ENCODE peak calls at places on chromosomes 13 and 19, in eight cellular contexts. Y is OCI-LY7, T is neural progenitor cell, O is hepatocyte, A is SK-N-SH, R is MM.1S, E is PC-3, P is HCT116. X is an unnamed sample.

GRCh38 chr13:78602561-78603239 is 652 bp downstream of the POU4F1 start:
- DNase-seq in Y (peak), T (peak), O (no peak), A (no peak), R (peak), E (no peak), P (no peak), X (peak)

GRCh38 chr13:50123862-50124535 is 108.8 kb downstream of the KCNRG start:
- DNase-seq in Y (no peak), T (peak), O (peak), A (no peak), R (peak), E (peak), P (peak), X (peak)

GRCh38 chr13:80274643-80275042 is 66.3 kb downstream of the SPRY2 start:
- DNase-seq in Y (no peak), T (no peak), O (no peak), A (no peak), R (no peak), E (peak), P (no peak), X (no peak)

GRCh38 chr19:38039966-38040365 is 133.0 kb downstream of the SIPA1L3 start:
- DNase-seq in Y (no peak), T (no peak), O (no peak), A (no peak), R (no peak), E (peak), P (no peak), X (no peak)

GRCh38 chr13:67128148-67128547 is 102.0 kb downstream of the PCDH9 start:
- DNase-seq in Y (no peak), T (no peak), O (no peak), A (no peak), R (no peak), E (no peak), P (no peak), X (no peak)

GRCh38 chr19:46670874-46671273 is 9.9 kb upstream of the DACT3 start:
- DNase-seq in Y (peak), T (no peak), O (no peak), A (no peak), R (no peak), E (peak), P (no peak), X (no peak)

GRCh38 chr13:102911336-102911735 is 65.5 kb downstream of the ERCC5 start:
- DNase-seq in Y (no peak), T (no peak), O (peak), A (no peak), R (no peak), E (peak), P (no peak), X (no peak)

GRCh38 chr13:73412933-73413332 is 354.1 kb downstream of the KLF5 start:
- DNase-seq in Y (no peak), T (no peak), O (no peak), A (no peak), R (no peak), E (peak), P (peak), X (no peak)

DNA sequence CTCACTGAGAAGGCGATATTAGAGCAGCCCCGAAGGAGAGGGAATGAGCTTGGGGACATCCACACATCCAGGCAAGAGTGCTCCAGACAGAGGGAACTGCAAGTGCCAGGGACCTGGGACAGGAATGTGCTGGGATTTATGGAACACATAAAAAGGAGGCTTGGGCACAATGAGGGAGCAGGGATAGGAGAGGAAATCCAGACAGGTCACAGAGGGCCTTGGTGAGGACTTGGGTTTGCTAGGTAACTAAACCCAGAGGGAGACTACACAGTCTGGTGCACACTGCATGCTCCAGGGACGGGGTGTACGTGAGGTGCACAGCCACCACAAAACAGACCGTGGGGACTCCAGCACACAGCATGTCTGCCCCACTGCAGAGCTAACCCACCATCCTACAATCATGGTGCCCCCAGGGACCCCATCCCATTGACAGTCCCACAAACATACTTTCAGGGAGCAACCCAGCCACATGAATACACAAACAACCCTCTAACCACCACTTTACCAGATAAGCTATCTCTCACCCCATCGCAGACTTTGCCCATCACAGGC is 5.6 kb upstream of the ZFP36 start:
- DNase-seq in Y (peak), T (no peak), O (peak), A (no peak), R (no peak), E (no peak), P (no peak), X (no peak)
- TF ChIP-seq EZH2phosphoT487 in Y (no peak), T (no peak), O (no peak), A (no peak), R (no peak), E (no peak), P (no peak), X (no peak)

GRCh38 chr13:28750187-28751045 is 31.6 kb upstream of the SLC46A3 start:
- DNase-seq in Y (no peak), T (no peak), O (no peak), A (no peak), R (no peak), E (peak), P (no peak), X (no peak)
- TF ChIP-seq EZH2phosphoT487 in Y (no peak), T (no peak), O (no peak), A (no peak), R (no peak), E (no peak), P (no peak), X (no peak)

GRCh38 chr19:4974855-4975469 is 6.0 kb downstream of the KDM4B start:
- DNase-seq in Y (no peak), T (no peak), O (no peak), A (no peak), R (no peak), E (no peak), P (no peak), X (no peak)

GRCh38 chr19:4979211-4979807 is 10.4 kb downstream of the KDM4B start:
- DNase-seq in Y (no peak), T (no peak), O (no peak), A (peak), R (no peak), E (no peak), P (no peak), X (no peak)

GRCh38 chr19:4977299-4978174 is 8.6 kb downstream of the KDM4B start:
- DNase-seq in Y (no peak), T (no peak), O (no peak), A (peak), R (no peak), E (no peak), P (no peak), X (no peak)

GRCh38 chr19:4980087-4980486 is 11.2 kb downstream of the KDM4B start:
- DNase-seq in Y (no peak), T (no peak), O (no peak), A (peak), R (no peak), E (no peak), P (no peak), X (no peak)

GRCh38 chr19:4976412-4977298 is 7.7 kb downstream of the KDM4B start:
- DNase-seq in Y (no peak), T (peak), O (peak), A (peak), R (no peak), E (peak), P (no peak), X (peak)
- TF ChIP-seq EZH2phosphoT487 in Y (no peak), T (no peak), O (no peak), A (no peak), R (no peak), E (no peak), P (no peak), X (no peak)

DNA sequence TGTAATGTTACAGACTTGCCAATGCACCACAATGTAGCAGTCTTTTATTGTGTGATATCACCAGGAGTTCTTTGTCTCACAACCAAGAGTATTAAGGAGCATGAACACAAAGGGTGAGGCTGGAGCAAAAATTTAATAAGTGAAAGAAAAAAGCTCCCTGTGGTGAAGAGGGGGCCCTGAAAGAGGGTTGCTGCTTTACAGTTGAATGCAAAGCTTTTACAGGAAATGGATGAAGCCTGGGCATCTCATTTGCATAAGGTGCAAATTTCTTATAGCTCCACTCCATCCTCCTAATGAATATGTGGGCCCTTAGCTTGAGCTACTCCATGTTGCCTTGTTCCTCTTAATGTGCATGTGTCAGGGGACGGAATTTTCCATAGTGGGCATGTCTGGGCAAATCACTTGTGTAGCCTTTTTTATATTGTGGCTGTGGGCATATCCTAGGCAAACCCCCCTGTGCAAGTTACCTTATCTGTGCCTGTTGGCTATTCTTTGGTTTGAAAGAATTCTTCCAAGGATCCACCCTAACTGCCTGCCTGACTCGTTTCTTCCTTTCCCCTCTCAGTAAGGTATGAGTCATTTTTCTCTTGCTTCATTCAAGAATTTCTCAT is 45.3 kb upstream of the TRPC4 start:
- DNase-seq in Y (no peak), T (peak), O (no peak), A (no peak), R (no peak), E (no peak), P (no peak), X (peak)
- TF ChIP-seq EZH2phosphoT487 in Y (no peak), T (no peak), O (no peak), A (no peak), R (no peak), E (no peak), P (no peak), X (no peak)

GRCh38 chr19:29530549-29531457 is 5.0 kb downstream of the VSTM2B start:
- DNase-seq in Y (no peak), T (peak), O (no peak), A (no peak), R (no peak), E (no peak), P (no peak), X (peak)
- TF ChIP-seq EZH2phosphoT487 in Y (no peak), T (no peak), O (no peak), A (no peak), R (no peak), E (no peak), P (no peak), X (no peak)

GRCh38 chr13:42330991-42331390 is 59.0 kb downstream of the AKAP11 start:
- DNase-seq in Y (no peak), T (no peak), O (no peak), A (no peak), R (no peak), E (no peak), P (no peak), X (no peak)

GRCh38 chr13:42337808-42338600 is 66.1 kb downstream of the AKAP11 start:
- DNase-seq in Y (no peak), T (no peak), O (no peak), A (no peak), R (no peak), E (peak), P (no peak), X (no peak)

GRCh38 chr13:42333613-42334328 is 61.8 kb downstream of the AKAP11 start:
- DNase-seq in Y (peak), T (peak), O (peak), A (no peak), R (peak), E (peak), P (no peak), X (peak)

GRCh38 chr13:42329239-42329638 is 57.3 kb downstream of the AKAP11 start:
- DNase-seq in Y (no peak), T (no peak), O (no peak), A (no peak), R (no peak), E (no peak), P (no peak), X (no peak)

DNA sequence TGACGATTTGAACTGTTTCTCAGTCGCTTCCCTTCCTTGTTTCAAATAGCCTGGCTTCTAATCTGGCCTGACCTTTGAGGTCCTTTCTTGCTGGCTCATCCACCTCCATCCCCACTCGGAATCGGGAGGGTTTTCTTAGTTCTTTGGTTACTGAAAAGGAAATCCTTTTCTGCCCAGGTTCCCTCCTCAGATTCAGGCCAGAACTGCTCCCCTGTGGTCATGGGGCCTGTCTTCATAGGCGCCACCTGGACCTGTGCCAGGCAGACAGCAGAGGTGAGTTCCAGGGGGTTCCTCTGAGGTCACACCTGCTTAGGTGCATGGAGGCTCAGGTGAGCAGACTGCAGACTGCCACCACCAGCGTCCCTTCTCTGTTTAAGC is 62.4 kb downstream of the AKAP11 start:
- DNase-seq in Y (no peak), T (no peak), O (no peak), A (no peak), R (peak), E (no peak), P (no peak), X (no peak)
- TF ChIP-seq EZH2phosphoT487 in Y (no peak), T (no peak), O (no peak), A (no peak), R (no peak), E (no peak), P (no peak), X (no peak)

X was measured in GM23338.